ENCODE peak calls at places on chromosomes 1 and 21, in four cellular contexts. T, K, A and H are unnamed samples. For H3K4me1, the result is how much of the 10 kb centered on the place peaks cover.

GRCh38 chr1:150235436-150235851 is 468 bp downstream of the ANP32E start:
- DNase-seq in K (no peak), A (no peak), T (no peak), H (peak)

GRCh38 chr1:6454856-6455751 is 10.9 kb downstream of the TNFRSF25 start:
- DNase-seq in A (no peak), T (no peak), K (no peak), H (no peak)

GRCh38 chr1:232037774-232038388 is 411.3 kb downstream of the DISC1 start:
- DNase-seq in K (no peak), T (no peak), A (no peak), H (no peak)

GRCh38 chr1:170530972-170531757 is 801 bp upstream of the GORAB start:
- DNase-seq in K (no peak), T (no peak), A (peak), H (peak)

GRCh38 chr1:182259229-182259872 is 132.2 kb downstream of the GLUL start:
- DNase-seq in T (peak), K (peak), A (peak), H (peak)

GRCh38 chr21:25459993-25460392 is 147.3 kb downstream of the MRPL39 start:
- DNase-seq in K (no peak), A (no peak), T (no peak), H (no peak)

GRCh38 chr1:208837242-208837641 is 593.1 kb upstream of the PLXNA2 start:
- DNase-seq in A (no peak), K (no peak), T (no peak), H (no peak)

GRCh38 chr1:242184955-242185354 is 186.1 kb upstream of the MAP1LC3C start:
- DNase-seq in A (no peak), T (no peak), K (no peak), H (no peak)

GRCh38 chr1:206705744-206706297 is 21.1 kb downstream of the MAPKAPK2 start:
- DNase-seq in K (no peak), T (no peak), A (no peak), H (no peak)

GRCh38 chr1:7912743-7913557 is 27.7 kb downstream of the TNFRSF9 start:
- DNase-seq in T (no peak), K (no peak), A (no peak), H (peak)

GRCh38 chr1:116481934-116482333 is 88.9 kb downstream of the CD58 start:
- DNase-seq in A (no peak), T (no peak), K (no peak), H (no peak)

GRCh38 chr1:3070304-3070653 is 1.3 kb downstream of the PRDM16 start:
- DNase-seq in A (no peak), T (no peak), K (no peak), H (no peak)

GRCh38 chr1:203216274-203217138 is 13.0 kb downstream of the CHIT1 start:
- DNase-seq in T (no peak), K (peak), A (peak), H (no peak)

GRCh38 chr1:187306671-187307415 is 478.1 kb downstream of the PLA2G4A start:
- DNase-seq in T (no peak), K (no peak), A (no peak), H (no peak)

GRCh38 chr1:207981976-207982375 is 71.1 kb upstream of the CD34 start:
- DNase-seq in T (no peak), A (no peak), K (no peak), H (peak)

GRCh38 chr1:63322944-63323865 is 838 bp downstream of the FOXD3 start:
- DNase-seq in T (no peak), K (no peak), A (no peak), H (no peak)

GRCh38 chr21:46352913-46353312 is 29.0 kb downstream of the PCNT start:
- DNase-seq in K (no peak), T (no peak), A (no peak), H (no peak)

GRCh38 chr1:202233824-202234223 is 40.2 kb downstream of the LGR6 start:
- DNase-seq in A (no peak), T (no peak), K (no peak), H (no peak)

GRCh38 chr1:98429851-98430496 is 231.5 kb upstream of the SNX7 start:
- DNase-seq in T (no peak), A (no peak), K (no peak), H (no peak)

GRCh38 chr21:42637602-42638041 is 15.8 kb upstream of the PDE9A start:
- DNase-seq in T (no peak), K (no peak), A (no peak), H (no peak)

GRCh38 chr1:205983925-205984725 is 19.1 kb downstream of the RAB7B start:
- DNase-seq in T (peak), K (peak), A (peak), H (peak)

GRCh38 chr1:186286615-186287317 is 88.3 kb downstream of the TPR start:
- DNase-seq in T (no peak), K (no peak), A (no peak), H (no peak)

GRCh38 chr1:160171352-160171751 is 19.0 kb upstream of the CASQ1 start:
- DNase-seq in A (no peak), T (no peak), K (no peak), H (no peak)

GRCh38 chr1:173064011-173064410 is 13.3 kb upstream of the TNFSF18 start:
- DNase-seq in A (no peak), K (no peak), T (no peak), H (no peak)

GRCh38 chr1:34164510-34165381 is at the start of gene CSMD2:
- DNase-seq in T (no peak), K (no peak), A (no peak), H (no peak)

GRCh38 chr1:240618946-240619345 is 7.0 kb upstream of the GREM2 start:
- DNase-seq in T (no peak), A (no peak), K (no peak), H (no peak)

GRCh38 chr1:116855220-116855619 is 54.5 kb upstream of the PTGFRN start:
- DNase-seq in K (no peak), A (peak), T (no peak), H (peak)

GRCh38 chr1:12144969-12145368 is 21.8 kb upstream of the TNFRSF1B start:
- DNase-seq in T (no peak), A (no peak), K (no peak), H (no peak)

GRCh38 chr1:241749041-241749798 is 97.1 kb downstream of the WDR64 start:
- DNase-seq in A (no peak), T (no peak), K (no peak), H (no peak)

GRCh38 chr1:230351516-230351915 is 74.6 kb downstream of the PGBD5 start:
- DNase-seq in T (no peak), K (no peak), A (no peak), H (no peak)

GRCh38 chr1:21278208-21278861 is 11.9 kb downstream of the ECE1 start:
- DNase-seq in T (peak), A (peak), K (no peak), H (no peak)

GRCh38 chr1:188762344-188762743 is 1715.3 kb downstream of the BRINP3 start:
- DNase-seq in K (no peak), A (no peak), T (no peak), H (no peak)

GRCh38 chr21:36641886-36642285 is 57.0 kb upstream of the SIM2 start:
- DNase-seq in K (no peak), A (no peak), T (no peak), H (no peak)

GRCh38 chr1:67429528-67430357 is 459 bp downstream of the SERBP1 start:
- DNase-seq in K (peak), T (no peak), A (peak), H (peak)

GRCh38 chr1:205986848-205987247 is 16.3 kb downstream of the RAB7B start:
- DNase-seq in T (no peak), K (no peak), A (no peak), H (no peak)

GRCh38 chr1:89719502-89720306 is 86.8 kb downstream of the LRRC8C start:
- DNase-seq in A (no peak), T (no peak), K (no peak), H (no peak)

GRCh38 chr1:53878492-53879105 is 11.0 kb downstream of the YIPF1 start:
- DNase-seq in T (no peak), A (no peak), K (no peak), H (no peak)

GRCh38 chr1:22117238-22117637 is 25.7 kb downstream of the WNT4 start:
- DNase-seq in K (no peak), T (no peak), A (peak), H (no peak)

GRCh38 chr1:77744576-77744975 is 15.1 kb downstream of the USP33 start:
- DNase-seq in A (no peak), T (no peak), K (no peak), H (no peak)
- H3K27ac ChIP-seq in A (no peak), T (no peak), K (no peak), H (no peak)

DNA sequence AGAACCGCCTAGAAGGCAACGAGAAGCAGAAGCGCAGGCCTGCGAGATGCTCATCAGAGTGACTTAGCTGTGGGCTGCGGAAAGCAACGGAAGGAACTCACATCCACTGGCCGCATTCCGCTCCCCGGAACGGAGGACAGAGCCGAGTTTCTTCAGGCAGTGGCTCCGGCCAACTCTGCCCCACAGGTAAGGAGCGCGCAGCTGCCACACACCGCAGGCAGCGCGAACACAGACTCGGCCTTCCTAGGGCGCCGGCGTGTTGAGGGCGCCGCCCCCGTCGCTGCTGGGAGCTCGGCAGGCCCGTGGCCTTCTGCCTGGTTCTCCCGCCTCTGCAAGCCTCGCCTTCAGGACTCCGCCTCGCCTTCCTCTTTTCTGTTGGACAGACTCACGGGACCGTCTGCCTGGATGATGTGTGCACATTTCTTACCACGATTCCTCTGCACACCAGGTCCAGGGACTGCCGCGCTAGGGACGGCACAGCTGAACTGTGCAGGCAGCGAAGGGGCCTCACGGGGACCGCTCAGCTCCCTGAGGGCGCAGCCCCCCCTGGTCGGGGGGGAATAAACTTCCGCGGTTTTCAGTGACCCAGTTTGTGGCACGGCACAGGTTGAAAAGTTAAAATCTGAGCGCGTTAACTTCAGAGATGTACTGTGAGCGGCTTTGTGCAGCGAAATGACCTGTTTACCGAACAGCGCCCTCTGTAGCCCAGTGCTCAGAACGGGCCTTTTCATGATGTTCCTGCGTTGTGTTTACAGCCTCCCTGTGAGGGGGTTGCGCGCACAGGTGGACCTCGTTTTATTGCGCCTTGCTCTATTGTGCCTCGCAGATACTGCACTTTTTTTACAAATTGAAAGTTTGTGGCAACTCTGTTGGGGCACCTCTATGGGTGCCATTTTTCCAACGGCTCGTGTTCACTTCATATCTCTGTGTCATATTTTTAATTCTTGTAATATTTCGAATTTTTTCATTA is 15.8 kb downstream of the TCP10L start:
- DNase-seq in K (peak), A (peak), T (peak), H (peak)
- H3K4me1 ChIP-seq in K (under half), A (under half), T (under half), H (under half)

GRCh38 chr1:1019122-1019999 is 559 bp upstream of the AGRN start:
- DNase-seq in T (peak), K (peak), A (peak), H (no peak)
- TF ChIP-seq POLR2A in T (no peak), K (peak), A (no peak), H (no peak)

GRCh38 chr1:62271932-62272728 is 47.1 kb downstream of the KANK4 start:
- DNase-seq in K (no peak), T (no peak), A (no peak), H (no peak)
- H3K27ac ChIP-seq in K (no peak), T (no peak), A (no peak), H (no peak)

GRCh38 chr1:216758182-216758581 is 35.0 kb upstream of the ESRRG start:
- DNase-seq in A (no peak), T (no peak), K (no peak), H (no peak)

DNA sequence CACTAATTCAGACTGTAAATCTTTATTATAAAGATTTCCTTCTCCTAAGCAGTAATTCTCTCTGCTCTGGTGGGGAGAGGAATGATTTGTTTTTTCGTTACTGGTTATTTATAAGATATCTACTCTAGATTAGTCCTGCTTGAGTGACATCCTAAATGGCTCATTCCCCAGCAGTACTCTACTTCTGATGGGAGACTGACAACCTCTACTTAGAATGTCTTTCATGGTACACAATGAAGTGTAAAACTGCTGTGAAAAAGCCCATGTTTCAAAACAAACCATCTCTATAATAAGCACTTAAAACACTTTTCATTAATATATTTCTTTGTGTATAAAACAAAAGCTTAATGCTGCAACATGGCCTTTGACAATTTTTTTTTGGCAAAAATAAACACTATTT is 33.9 kb upstream of the ESRRG start:
- DNase-seq in T (no peak), A (no peak), K (no peak), H (no peak)
- H3K4me1 ChIP-seq in T (under half), A (under half), K (under half), H (under half)

GRCh38 chr1:26890467-26890796 is 349 bp upstream of the GPN2 start:
- DNase-seq in A (peak), T (no peak), K (no peak), H (no peak)
- TF ChIP-seq POLR2A in A (no peak), T (no peak), K (no peak), H (no peak)

DNA sequence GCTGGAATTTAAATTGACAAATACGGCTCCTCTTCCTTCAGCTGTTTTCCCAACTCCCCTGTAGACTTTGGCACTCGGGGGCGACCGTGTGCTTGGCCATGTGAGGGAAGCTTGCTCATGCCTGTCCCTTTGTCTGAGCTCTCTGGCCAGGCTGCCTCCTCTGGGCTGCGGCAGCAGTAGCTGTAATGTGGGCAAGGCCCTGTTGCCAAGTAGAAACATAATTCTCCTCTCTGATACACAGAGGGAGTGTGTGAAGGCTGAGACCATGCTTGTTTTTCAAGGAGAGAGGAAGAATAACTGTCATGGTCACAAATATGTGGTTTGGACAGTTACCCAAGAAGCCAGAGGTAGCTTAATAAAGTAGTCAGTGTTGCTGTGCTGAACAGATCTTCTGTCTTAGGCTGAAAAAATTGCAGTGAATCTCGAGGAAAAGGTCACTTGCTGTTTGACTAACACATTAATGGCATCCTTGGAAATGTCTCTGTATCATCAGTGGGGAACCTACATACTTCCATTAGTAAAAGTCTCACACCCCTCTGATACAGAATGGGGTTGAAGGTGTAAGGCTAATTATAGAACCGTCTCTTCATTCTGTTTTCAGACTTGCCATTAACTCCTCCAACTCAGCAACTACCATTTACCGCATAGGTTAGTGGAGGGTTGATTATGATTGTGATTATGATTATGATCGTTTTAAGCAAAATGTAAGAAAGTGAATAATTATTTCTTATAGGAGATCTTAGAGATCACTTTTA is 94.6 kb downstream of the TGFB2 start:
- DNase-seq in T (no peak), K (peak), A (peak), H (no peak)
- H3K27ac ChIP-seq in T (peak), K (peak), A (no peak), H (no peak)

GRCh38 chr1:113247355-113247754 is 143.0 kb upstream of the MAGI3 start:
- DNase-seq in T (no peak), K (no peak), A (no peak), H (no peak)
- H3K4me1 ChIP-seq in T (under half), K (under half), A (under half), H (under half)